ENCODE peak calls at places on chromosome 11, in ten cellular contexts. V is osteocyte, K is lower leg skin, O is right lobe of liver, P is cardiac muscle cell, L is uterus, Q is astrocyte of the spinal cord, A is neural progenitor cell, X is mucosa of descending colon, E is heart left ventricle. H is an unnamed sample.
A peak's percentile ranks its signal among the peaks of the same experiment; 100 is the strongest.

GRCh38 chr11:12007769-12008737 is at the start of gene DKK3:
- DNase-seq in V (no peak), K (peak; percentile 86), O (no peak), P (no peak), L (no peak), Q (no peak), A (peak; percentile 82), X (no peak), E (no peak), H (no peak)

GRCh38 chr11:27201454-27202302 is 161.1 kb downstream of the BBOX1 start:
- DNase-seq in V (no peak), K (peak; percentile 95), O (peak; percentile 77), P (peak; percentile 79), L (peak; percentile 81), Q (peak; percentile 77), A (no peak), X (peak; percentile 85), E (peak; percentile 82), H (no peak)

GRCh38 chr11:110479445-110480101 is 49.8 kb downstream of the FDX1 start:
- DNase-seq in V (no peak), K (no peak), O (no peak), P (peak; percentile 73), L (no peak), Q (peak; percentile 43), A (no peak), X (no peak), E (peak; percentile 26), H (no peak)

GRCh38 chr11:70289582-70289981 is 19.1 kb downstream of the PPFIA1 start:
- DNase-seq in V (no peak), K (no peak), O (no peak), P (no peak), L (no peak), Q (no peak), A (no peak), X (no peak), E (no peak), H (no peak)

GRCh38 chr11:3686751-3687150 is 15.6 kb upstream of the CHRNA10 start:
- DNase-seq in V (no peak), K (no peak), O (no peak), P (no peak), L (no peak), Q (peak; percentile 20), A (no peak), X (no peak), E (no peak), H (no peak)

GRCh38 chr11:77381749-77382693 is 80.5 kb upstream of the GDPD4 start:
- DNase-seq in V (no peak), K (no peak), O (no peak), P (peak; percentile 52), L (no peak), Q (peak; percentile 45), A (no peak), X (no peak), E (no peak), H (no peak)

GRCh38 chr11:105177658-105178057 is 38.1 kb upstream of the CARD18 start:
- DNase-seq in V (no peak), K (no peak), O (no peak), P (peak; percentile 86), L (no peak), Q (peak; percentile 89), A (no peak), X (no peak), E (no peak), H (no peak)

GRCh38 chr11:2780850-2781412 is 81.1 kb upstream of the KCNQ1OT1 start:
- DNase-seq in V (no peak), K (no peak), O (peak; percentile 32), P (no peak), L (no peak), Q (no peak), A (no peak), X (no peak), E (peak; percentile 18), H (no peak)

GRCh38 chr11:18265949-18266348 is at the start of gene SAA1:
- DNase-seq in V (no peak), K (no peak), O (peak; percentile 64), P (peak; percentile 39), L (no peak), Q (no peak), A (no peak), X (no peak), E (no peak), H (no peak)

GRCh38 chr11:22456993-22457748 is 119.0 kb downstream of the SLC17A6 start:
- DNase-seq in V (no peak), K (no peak), O (no peak), P (no peak), L (no peak), Q (no peak), A (peak; percentile 19), X (no peak), E (no peak), H (no peak)

GRCh38 chr11:65612691-65613090 is 1.3 kb downstream of the MAP3K11 start:
- DNase-seq in V (no peak), K (no peak), O (no peak), P (no peak), L (no peak), Q (no peak), A (no peak), X (no peak), E (no peak), H (no peak)

GRCh38 chr11:30879322-30880020 is 293.3 kb upstream of the MPPED2 start:
- DNase-seq in V (no peak), K (no peak), O (no peak), P (peak; percentile 41), L (no peak), Q (no peak), A (no peak), X (no peak), E (peak; percentile 37), H (no peak)

GRCh38 chr11:73331138-73331916 is 23.3 kb downstream of the ARHGEF17 start:
- DNase-seq in V (no peak), K (no peak), O (no peak), P (peak; percentile 82), L (peak; percentile 68), Q (no peak), A (peak; percentile 95), X (no peak), E (peak; percentile 59), H (no peak)

GRCh38 chr11:70409871-70410270 is 11.5 kb downstream of the CTTN start:
- DNase-seq in V (no peak), K (no peak), O (no peak), P (no peak), L (no peak), Q (no peak), A (no peak), X (no peak), E (no peak), H (no peak)

GRCh38 chr11:67265633-67266423 is 445 bp upstream of the GRK2 start:
- DNase-seq in V (peak; percentile 92), K (peak; percentile 96), O (peak; percentile 86), P (peak; percentile 67), L (peak; percentile 83), Q (no peak), A (peak; percentile 89), X (peak; percentile 91), E (peak; percentile 79), H (peak; percentile 59)

GRCh38 chr11:107856180-107856980 is 2.2 kb downstream of the SLC35F2 start:
- DNase-seq in V (no peak), K (peak; percentile 73), O (no peak), P (no peak), L (no peak), Q (no peak), A (no peak), X (no peak), E (no peak), H (no peak)

DNA sequence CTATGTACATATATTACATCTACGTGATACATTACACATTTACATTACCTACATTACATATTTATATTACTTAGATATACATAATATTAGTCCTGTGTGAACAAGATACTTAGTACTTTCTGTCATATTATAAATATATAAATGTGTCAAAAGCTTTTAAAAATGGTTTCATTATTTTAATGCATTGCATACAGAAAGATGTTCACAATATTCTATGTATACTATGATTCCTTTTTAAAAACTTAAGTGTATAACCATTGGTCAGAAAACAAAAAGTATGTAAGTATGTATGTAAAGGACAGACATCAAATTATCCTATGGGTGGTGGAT is 647 bp upstream of the ZW10 start:
- DNase-seq in V (no peak), K (no peak), O (no peak), P (no peak), L (no peak), Q (no peak), A (no peak), X (no peak), E (no peak), H (no peak)
- TF ChIP-seq CTCF in V (no peak), K (no peak), O (no peak), P (no peak), L (no peak), Q (no peak), A (no peak), X (no peak), E (no peak), H (peak; percentile 1)

DNA sequence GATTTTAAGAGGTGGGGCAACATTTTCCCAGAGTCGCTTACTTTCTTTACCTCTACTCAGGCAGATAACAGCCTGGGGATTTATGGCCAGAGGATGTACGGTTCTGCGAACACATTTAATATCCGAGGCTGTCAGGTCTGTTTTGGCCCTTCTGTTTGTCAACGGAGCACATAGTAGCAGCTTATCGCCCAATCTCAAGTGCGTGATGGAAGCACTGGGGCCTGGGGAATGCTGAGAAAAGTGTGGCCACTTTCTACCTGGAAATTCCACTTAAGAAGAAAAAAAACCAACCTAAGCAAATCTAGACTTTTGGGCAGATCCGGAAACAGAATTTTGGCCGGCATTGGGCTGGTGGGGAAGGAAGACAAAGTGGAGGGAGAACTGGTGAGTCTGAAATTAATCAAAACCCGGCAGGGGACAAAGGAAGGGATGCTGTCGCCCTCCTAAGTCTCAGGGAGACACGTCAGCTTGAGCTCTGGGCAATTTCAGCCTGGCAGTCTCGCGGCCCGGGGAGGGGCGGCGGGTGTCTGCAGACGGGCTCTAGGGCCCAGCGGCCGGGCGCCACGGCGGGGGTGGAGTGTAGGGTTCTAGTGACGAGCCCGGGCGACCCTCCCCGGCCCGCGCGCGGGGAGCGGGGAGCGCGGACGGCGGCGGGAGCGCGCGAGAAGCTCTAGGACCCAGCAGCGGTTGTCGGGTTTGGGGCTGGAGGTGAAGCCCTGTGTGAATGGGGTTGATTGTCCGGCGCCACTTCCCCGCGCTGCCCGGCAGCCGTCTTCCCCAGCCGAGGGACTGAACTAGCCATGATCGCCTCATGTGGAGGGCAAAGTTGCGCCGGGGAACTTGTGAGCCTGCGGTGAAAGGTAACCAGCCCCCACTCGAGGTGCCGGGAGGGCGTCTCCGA is at the start of gene AMOTL1:
- DNase-seq in V (peak; percentile 96), K (peak; percentile 98), O (peak; percentile 90), P (peak; percentile 92), L (peak; percentile 88), Q (peak; percentile 89), A (peak; percentile 94), X (peak; percentile 71), E (peak; percentile 94), H (peak; percentile 97)
- TF ChIP-seq CTCF in V (peak; percentile 24), K (no peak), O (no peak), P (no peak), L (no peak), Q (no peak), A (no peak), X (no peak), E (no peak), H (peak; percentile 56)

GRCh38 chr11:97610000-97610399 is 1220.2 kb downstream of the JRKL start:
- DNase-seq in V (no peak), K (no peak), O (no peak), P (peak; percentile 38), L (no peak), Q (no peak), A (no peak), X (no peak), E (no peak), H (no peak)
- TF ChIP-seq CTCF in V (peak; percentile 42), K (no peak), O (no peak), P (peak; percentile 18), L (no peak), Q (no peak), A (no peak), X (no peak), E (no peak), H (peak; percentile 54)

GRCh38 chr11:10455637-10456487 is 798 bp downstream of the AMPD3 start:
- DNase-seq in V (peak; percentile 85), K (no peak), O (no peak), P (peak; percentile 67), L (peak; percentile 35), Q (peak; percentile 75), A (peak; percentile 74), X (peak; percentile 68), E (peak; percentile 40), H (no peak)
- TF ChIP-seq CTCF in V (no peak), K (no peak), O (no peak), P (no peak), L (no peak), Q (no peak), A (no peak), X (no peak), E (no peak), H (no peak)

H was measured in chondrocyte.